ENCODE peak calls at places on chromosomes 1 and 21, in ten cellular contexts. One of them, this sample, is unnamed.

GRCh38 chr1:153346067-153346723 is 2.4 kb downstream of the PGLYRP4 start:
- DNase-seq in C1 segment of cervical spinal cord: no peak
- DNase-seq in stimulated activated naive CD8-positive, alpha-beta T cell treated with anti-CD3 and anti-CD28 coated beads, Interleukin-15, Interleukin-2, amounts not matched to agents 100 U/mL and 50 U/mL, for 24 hours: no peak
- DNase-seq in NCI-H2029: peak; percentile 94
- DNase-seq in ACHN: peak; percentile 28
- DNase-seq in stimulated activated CD4-positive, alpha-beta T cell treated with anti-CD3 and anti-CD28 coated beads, Interleukin-12 subunit alpha, Interleukin-12 subunit beta, amount 100 ng/mL, for 24 hours: no peak
- DNase-seq in NCI-H1092 treated with DMSO at 0.1 percent for 48 hours: peak; percentile 18
- DNase-seq in lower lobe of right lung: no peak
- DNase-seq in fibroblast of mammary gland: no peak
- DNase-seq in activated CD4-positive, alpha-beta memory T cell treated with anti-CD3 and anti-CD28 coated beads, Interleukin-2, amount 10 ng/mL, durations not matched to agents 7 days and 5 days: no peak
- DNase-seq in this sample: no peak

GRCh38 chr1:14827870-14828269 is 229.4 kb downstream of the KAZN start:
- DNase-seq in C1 segment of cervical spinal cord: no peak
- DNase-seq in stimulated activated naive CD8-positive, alpha-beta T cell treated with anti-CD3 and anti-CD28 coated beads, Interleukin-15, Interleukin-2, amounts not matched to agents 100 U/mL and 50 U/mL, for 24 hours: no peak
- DNase-seq in NCI-H2029: no peak
- DNase-seq in ACHN: no peak
- DNase-seq in stimulated activated CD4-positive, alpha-beta T cell treated with anti-CD3 and anti-CD28 coated beads, Interleukin-12 subunit alpha, Interleukin-12 subunit beta, amount 100 ng/mL, for 24 hours: no peak
- DNase-seq in NCI-H1092 treated with DMSO at 0.1 percent for 48 hours: no peak
- DNase-seq in lower lobe of right lung: no peak
- DNase-seq in fibroblast of mammary gland: no peak
- DNase-seq in activated CD4-positive, alpha-beta memory T cell treated with anti-CD3 and anti-CD28 coated beads, Interleukin-2, amount 10 ng/mL, durations not matched to agents 7 days and 5 days: no peak
- DNase-seq in this sample: no peak

GRCh38 chr1:218439541-218440295 is 94.6 kb downstream of the TGFB2 start:
- DNase-seq in C1 segment of cervical spinal cord: no peak
- DNase-seq in stimulated activated naive CD8-positive, alpha-beta T cell treated with anti-CD3 and anti-CD28 coated beads, Interleukin-15, Interleukin-2, amounts not matched to agents 100 U/mL and 50 U/mL, for 24 hours: no peak
- DNase-seq in NCI-H2029: no peak
- DNase-seq in ACHN: no peak
- DNase-seq in stimulated activated CD4-positive, alpha-beta T cell treated with anti-CD3 and anti-CD28 coated beads, Interleukin-12 subunit alpha, Interleukin-12 subunit beta, amount 100 ng/mL, for 24 hours: no peak
- DNase-seq in NCI-H1092 treated with DMSO at 0.1 percent for 48 hours: peak; percentile 47
- DNase-seq in lower lobe of right lung: no peak
- DNase-seq in fibroblast of mammary gland: no peak
- DNase-seq in activated CD4-positive, alpha-beta memory T cell treated with anti-CD3 and anti-CD28 coated beads, Interleukin-2, amount 10 ng/mL, durations not matched to agents 7 days and 5 days: no peak
- DNase-seq in this sample: peak; percentile 36

GRCh38 chr1:179079113-179079761 is 2.6 kb upstream of the TOR3A start:
- DNase-seq in C1 segment of cervical spinal cord: no peak
- DNase-seq in stimulated activated naive CD8-positive, alpha-beta T cell treated with anti-CD3 and anti-CD28 coated beads, Interleukin-15, Interleukin-2, amounts not matched to agents 100 U/mL and 50 U/mL, for 24 hours: peak; percentile 35
- DNase-seq in NCI-H2029: peak; percentile 12
- DNase-seq in ACHN: peak; percentile 81
- DNase-seq in stimulated activated CD4-positive, alpha-beta T cell treated with anti-CD3 and anti-CD28 coated beads, Interleukin-12 subunit alpha, Interleukin-12 subunit beta, amount 100 ng/mL, for 24 hours: peak; percentile 11
- DNase-seq in NCI-H1092 treated with DMSO at 0.1 percent for 48 hours: peak; percentile 80
- DNase-seq in lower lobe of right lung: no peak
- DNase-seq in fibroblast of mammary gland: peak; percentile 84
- DNase-seq in activated CD4-positive, alpha-beta memory T cell treated with anti-CD3 and anti-CD28 coated beads, Interleukin-2, amount 10 ng/mL, durations not matched to agents 7 days and 5 days: peak; percentile 61
- DNase-seq in this sample: peak; percentile 32

GRCh38 chr1:99621340-99621901 is 24.5 kb upstream of the PALMD start:
- DNase-seq in C1 segment of cervical spinal cord: no peak
- DNase-seq in stimulated activated naive CD8-positive, alpha-beta T cell treated with anti-CD3 and anti-CD28 coated beads, Interleukin-15, Interleukin-2, amounts not matched to agents 100 U/mL and 50 U/mL, for 24 hours: no peak
- DNase-seq in NCI-H2029: no peak
- DNase-seq in ACHN: no peak
- DNase-seq in stimulated activated CD4-positive, alpha-beta T cell treated with anti-CD3 and anti-CD28 coated beads, Interleukin-12 subunit alpha, Interleukin-12 subunit beta, amount 100 ng/mL, for 24 hours: no peak
- DNase-seq in NCI-H1092 treated with DMSO at 0.1 percent for 48 hours: no peak
- DNase-seq in lower lobe of right lung: no peak
- DNase-seq in fibroblast of mammary gland: no peak
- DNase-seq in activated CD4-positive, alpha-beta memory T cell treated with anti-CD3 and anti-CD28 coated beads, Interleukin-2, amount 10 ng/mL, durations not matched to agents 7 days and 5 days: no peak
- DNase-seq in this sample: no peak

GRCh38 chr1:29603622-29604021 is 367.3 kb downstream of the PTPRU start:
- DNase-seq in C1 segment of cervical spinal cord: no peak
- DNase-seq in stimulated activated naive CD8-positive, alpha-beta T cell treated with anti-CD3 and anti-CD28 coated beads, Interleukin-15, Interleukin-2, amounts not matched to agents 100 U/mL and 50 U/mL, for 24 hours: no peak
- DNase-seq in NCI-H2029: no peak
- DNase-seq in ACHN: peak; percentile 57
- DNase-seq in stimulated activated CD4-positive, alpha-beta T cell treated with anti-CD3 and anti-CD28 coated beads, Interleukin-12 subunit alpha, Interleukin-12 subunit beta, amount 100 ng/mL, for 24 hours: no peak
- DNase-seq in NCI-H1092 treated with DMSO at 0.1 percent for 48 hours: no peak
- DNase-seq in lower lobe of right lung: no peak
- DNase-seq in fibroblast of mammary gland: no peak
- DNase-seq in activated CD4-positive, alpha-beta memory T cell treated with anti-CD3 and anti-CD28 coated beads, Interleukin-2, amount 10 ng/mL, durations not matched to agents 7 days and 5 days: no peak
- DNase-seq in this sample: no peak

GRCh38 chr1:245220381-245220985 is 65.7 kb downstream of the KIF26B start:
- DNase-seq in C1 segment of cervical spinal cord: no peak
- DNase-seq in stimulated activated naive CD8-positive, alpha-beta T cell treated with anti-CD3 and anti-CD28 coated beads, Interleukin-15, Interleukin-2, amounts not matched to agents 100 U/mL and 50 U/mL, for 24 hours: no peak
- DNase-seq in NCI-H2029: no peak
- DNase-seq in ACHN: no peak
- DNase-seq in stimulated activated CD4-positive, alpha-beta T cell treated with anti-CD3 and anti-CD28 coated beads, Interleukin-12 subunit alpha, Interleukin-12 subunit beta, amount 100 ng/mL, for 24 hours: no peak
- DNase-seq in NCI-H1092 treated with DMSO at 0.1 percent for 48 hours: no peak
- DNase-seq in lower lobe of right lung: no peak
- DNase-seq in fibroblast of mammary gland: no peak
- DNase-seq in activated CD4-positive, alpha-beta memory T cell treated with anti-CD3 and anti-CD28 coated beads, Interleukin-2, amount 10 ng/mL, durations not matched to agents 7 days and 5 days: no peak
- DNase-seq in this sample: no peak

GRCh38 chr1:24351918-24352637 is 32.9 kb downstream of the GRHL3 start:
- DNase-seq in C1 segment of cervical spinal cord: no peak
- DNase-seq in stimulated activated naive CD8-positive, alpha-beta T cell treated with anti-CD3 and anti-CD28 coated beads, Interleukin-15, Interleukin-2, amounts not matched to agents 100 U/mL and 50 U/mL, for 24 hours: peak; percentile 62
- DNase-seq in NCI-H2029: no peak
- DNase-seq in ACHN: no peak
- DNase-seq in stimulated activated CD4-positive, alpha-beta T cell treated with anti-CD3 and anti-CD28 coated beads, Interleukin-12 subunit alpha, Interleukin-12 subunit beta, amount 100 ng/mL, for 24 hours: peak; percentile 63
- DNase-seq in NCI-H1092 treated with DMSO at 0.1 percent for 48 hours: no peak
- DNase-seq in lower lobe of right lung: no peak
- DNase-seq in fibroblast of mammary gland: peak; percentile 70
- DNase-seq in activated CD4-positive, alpha-beta memory T cell treated with anti-CD3 and anti-CD28 coated beads, Interleukin-2, amount 10 ng/mL, durations not matched to agents 7 days and 5 days: peak; percentile 35
- DNase-seq in this sample: no peak

GRCh38 chr1:6470132-6471085 is 4.4 kb upstream of the TNFRSF25 start:
- DNase-seq in C1 segment of cervical spinal cord: no peak
- DNase-seq in stimulated activated naive CD8-positive, alpha-beta T cell treated with anti-CD3 and anti-CD28 coated beads, Interleukin-15, Interleukin-2, amounts not matched to agents 100 U/mL and 50 U/mL, for 24 hours: no peak
- DNase-seq in NCI-H2029: no peak
- DNase-seq in ACHN: no peak
- DNase-seq in stimulated activated CD4-positive, alpha-beta T cell treated with anti-CD3 and anti-CD28 coated beads, Interleukin-12 subunit alpha, Interleukin-12 subunit beta, amount 100 ng/mL, for 24 hours: no peak
- DNase-seq in NCI-H1092 treated with DMSO at 0.1 percent for 48 hours: no peak
- DNase-seq in lower lobe of right lung: peak; percentile 46
- DNase-seq in fibroblast of mammary gland: no peak
- DNase-seq in activated CD4-positive, alpha-beta memory T cell treated with anti-CD3 and anti-CD28 coated beads, Interleukin-2, amount 10 ng/mL, durations not matched to agents 7 days and 5 days: no peak
- DNase-seq in this sample: no peak

GRCh38 chr1:228102791-228103620 is at the start of gene C1orf35:
- DNase-seq in C1 segment of cervical spinal cord: no peak
- DNase-seq in stimulated activated naive CD8-positive, alpha-beta T cell treated with anti-CD3 and anti-CD28 coated beads, Interleukin-15, Interleukin-2, amounts not matched to agents 100 U/mL and 50 U/mL, for 24 hours: peak; percentile 97
- DNase-seq in NCI-H2029: peak; percentile 88
- DNase-seq in ACHN: peak; percentile 96
- DNase-seq in stimulated activated CD4-positive, alpha-beta T cell treated with anti-CD3 and anti-CD28 coated beads, Interleukin-12 subunit alpha, Interleukin-12 subunit beta, amount 100 ng/mL, for 24 hours: peak; percentile 92
- DNase-seq in NCI-H1092 treated with DMSO at 0.1 percent for 48 hours: peak; percentile 96
- DNase-seq in lower lobe of right lung: peak; percentile 96
- DNase-seq in fibroblast of mammary gland: peak; percentile 88
- DNase-seq in activated CD4-positive, alpha-beta memory T cell treated with anti-CD3 and anti-CD28 coated beads, Interleukin-2, amount 10 ng/mL, durations not matched to agents 7 days and 5 days: peak; percentile 96
- DNase-seq in this sample: peak; percentile 77

GRCh38 chr1:206706298-206706791 is 21.6 kb downstream of the MAPKAPK2 start:
- DNase-seq in C1 segment of cervical spinal cord: no peak
- DNase-seq in stimulated activated naive CD8-positive, alpha-beta T cell treated with anti-CD3 and anti-CD28 coated beads, Interleukin-15, Interleukin-2, amounts not matched to agents 100 U/mL and 50 U/mL, for 24 hours: peak; percentile 76
- DNase-seq in NCI-H2029: no peak
- DNase-seq in ACHN: no peak
- DNase-seq in stimulated activated CD4-positive, alpha-beta T cell treated with anti-CD3 and anti-CD28 coated beads, Interleukin-12 subunit alpha, Interleukin-12 subunit beta, amount 100 ng/mL, for 24 hours: peak; percentile 65
- DNase-seq in NCI-H1092 treated with DMSO at 0.1 percent for 48 hours: peak; percentile 82
- DNase-seq in lower lobe of right lung: no peak
- DNase-seq in fibroblast of mammary gland: peak; percentile 99
- DNase-seq in activated CD4-positive, alpha-beta memory T cell treated with anti-CD3 and anti-CD28 coated beads, Interleukin-2, amount 10 ng/mL, durations not matched to agents 7 days and 5 days: no peak
- DNase-seq in this sample: no peak

GRCh38 chr1:184191181-184191601 is 139.7 kb downstream of the TSEN15 start:
- DNase-seq in C1 segment of cervical spinal cord: no peak
- DNase-seq in stimulated activated naive CD8-positive, alpha-beta T cell treated with anti-CD3 and anti-CD28 coated beads, Interleukin-15, Interleukin-2, amounts not matched to agents 100 U/mL and 50 U/mL, for 24 hours: no peak
- DNase-seq in NCI-H2029: no peak
- DNase-seq in ACHN: no peak
- DNase-seq in stimulated activated CD4-positive, alpha-beta T cell treated with anti-CD3 and anti-CD28 coated beads, Interleukin-12 subunit alpha, Interleukin-12 subunit beta, amount 100 ng/mL, for 24 hours: no peak
- DNase-seq in NCI-H1092 treated with DMSO at 0.1 percent for 48 hours: no peak
- DNase-seq in lower lobe of right lung: no peak
- DNase-seq in fibroblast of mammary gland: peak; percentile 90
- DNase-seq in activated CD4-positive, alpha-beta memory T cell treated with anti-CD3 and anti-CD28 coated beads, Interleukin-2, amount 10 ng/mL, durations not matched to agents 7 days and 5 days: no peak
- DNase-seq in this sample: peak; percentile 46

GRCh38 chr1:24727490-24728214 is 17.6 kb upstream of the CLIC4 start:
- DNase-seq in C1 segment of cervical spinal cord: no peak
- DNase-seq in stimulated activated naive CD8-positive, alpha-beta T cell treated with anti-CD3 and anti-CD28 coated beads, Interleukin-15, Interleukin-2, amounts not matched to agents 100 U/mL and 50 U/mL, for 24 hours: peak; percentile 26
- DNase-seq in NCI-H2029: no peak
- DNase-seq in ACHN: peak; percentile 31
- DNase-seq in stimulated activated CD4-positive, alpha-beta T cell treated with anti-CD3 and anti-CD28 coated beads, Interleukin-12 subunit alpha, Interleukin-12 subunit beta, amount 100 ng/mL, for 24 hours: no peak
- DNase-seq in NCI-H1092 treated with DMSO at 0.1 percent for 48 hours: no peak
- DNase-seq in lower lobe of right lung: peak; percentile 82
- DNase-seq in fibroblast of mammary gland: peak; percentile 89
- DNase-seq in activated CD4-positive, alpha-beta memory T cell treated with anti-CD3 and anti-CD28 coated beads, Interleukin-2, amount 10 ng/mL, durations not matched to agents 7 days and 5 days: no peak
- DNase-seq in this sample: peak; percentile 26

GRCh38 chr21:46269466-46269865 is 15.9 kb downstream of the MCM3AP start:
- DNase-seq in C1 segment of cervical spinal cord: no peak
- DNase-seq in stimulated activated naive CD8-positive, alpha-beta T cell treated with anti-CD3 and anti-CD28 coated beads, Interleukin-15, Interleukin-2, amounts not matched to agents 100 U/mL and 50 U/mL, for 24 hours: no peak
- DNase-seq in NCI-H2029: no peak
- DNase-seq in ACHN: peak; percentile 95
- DNase-seq in stimulated activated CD4-positive, alpha-beta T cell treated with anti-CD3 and anti-CD28 coated beads, Interleukin-12 subunit alpha, Interleukin-12 subunit beta, amount 100 ng/mL, for 24 hours: no peak
- DNase-seq in NCI-H1092 treated with DMSO at 0.1 percent for 48 hours: no peak
- DNase-seq in lower lobe of right lung: no peak
- DNase-seq in fibroblast of mammary gland: no peak
- DNase-seq in activated CD4-positive, alpha-beta memory T cell treated with anti-CD3 and anti-CD28 coated beads, Interleukin-2, amount 10 ng/mL, durations not matched to agents 7 days and 5 days: no peak
- DNase-seq in this sample: no peak

GRCh38 chr1:151716771-151717631 is at the start of gene CELF3:
- DNase-seq in C1 segment of cervical spinal cord: no peak
- DNase-seq in stimulated activated naive CD8-positive, alpha-beta T cell treated with anti-CD3 and anti-CD28 coated beads, Interleukin-15, Interleukin-2, amounts not matched to agents 100 U/mL and 50 U/mL, for 24 hours: no peak
- DNase-seq in NCI-H2029: peak; percentile 55
- DNase-seq in ACHN: no peak
- DNase-seq in stimulated activated CD4-positive, alpha-beta T cell treated with anti-CD3 and anti-CD28 coated beads, Interleukin-12 subunit alpha, Interleukin-12 subunit beta, amount 100 ng/mL, for 24 hours: no peak
- DNase-seq in NCI-H1092 treated with DMSO at 0.1 percent for 48 hours: peak; percentile 98
- DNase-seq in lower lobe of right lung: no peak
- DNase-seq in fibroblast of mammary gland: no peak
- DNase-seq in activated CD4-positive, alpha-beta memory T cell treated with anti-CD3 and anti-CD28 coated beads, Interleukin-2, amount 10 ng/mL, durations not matched to agents 7 days and 5 days: peak; percentile 25
- DNase-seq in this sample: peak; percentile 42

GRCh38 chr1:246587606-246588005 is 21.4 kb downstream of the CNST start:
- DNase-seq in C1 segment of cervical spinal cord: no peak
- DNase-seq in stimulated activated naive CD8-positive, alpha-beta T cell treated with anti-CD3 and anti-CD28 coated beads, Interleukin-15, Interleukin-2, amounts not matched to agents 100 U/mL and 50 U/mL, for 24 hours: no peak
- DNase-seq in NCI-H2029: no peak
- DNase-seq in ACHN: no peak
- DNase-seq in stimulated activated CD4-positive, alpha-beta T cell treated with anti-CD3 and anti-CD28 coated beads, Interleukin-12 subunit alpha, Interleukin-12 subunit beta, amount 100 ng/mL, for 24 hours: no peak
- DNase-seq in NCI-H1092 treated with DMSO at 0.1 percent for 48 hours: no peak
- DNase-seq in lower lobe of right lung: no peak
- DNase-seq in fibroblast of mammary gland: peak; percentile 74
- DNase-seq in activated CD4-positive, alpha-beta memory T cell treated with anti-CD3 and anti-CD28 coated beads, Interleukin-2, amount 10 ng/mL, durations not matched to agents 7 days and 5 days: no peak
- DNase-seq in this sample: no peak

GRCh38 chr1:241934181-241934815 is 23.3 kb upstream of the BECN2 start:
- DNase-seq in C1 segment of cervical spinal cord: no peak
- DNase-seq in stimulated activated naive CD8-positive, alpha-beta T cell treated with anti-CD3 and anti-CD28 coated beads, Interleukin-15, Interleukin-2, amounts not matched to agents 100 U/mL and 50 U/mL, for 24 hours: no peak
- DNase-seq in NCI-H2029: no peak
- DNase-seq in ACHN: no peak
- DNase-seq in stimulated activated CD4-positive, alpha-beta T cell treated with anti-CD3 and anti-CD28 coated beads, Interleukin-12 subunit alpha, Interleukin-12 subunit beta, amount 100 ng/mL, for 24 hours: no peak
- DNase-seq in NCI-H1092 treated with DMSO at 0.1 percent for 48 hours: peak; percentile 7
- DNase-seq in lower lobe of right lung: no peak
- DNase-seq in fibroblast of mammary gland: peak; percentile 55
- DNase-seq in activated CD4-positive, alpha-beta memory T cell treated with anti-CD3 and anti-CD28 coated beads, Interleukin-2, amount 10 ng/mL, durations not matched to agents 7 days and 5 days: no peak
- DNase-seq in this sample: peak; percentile 14

GRCh38 chr1:21599402-21599801 is 69.8 kb downstream of the RAP1GAP start:
- DNase-seq in C1 segment of cervical spinal cord: no peak
- DNase-seq in stimulated activated naive CD8-positive, alpha-beta T cell treated with anti-CD3 and anti-CD28 coated beads, Interleukin-15, Interleukin-2, amounts not matched to agents 100 U/mL and 50 U/mL, for 24 hours: no peak
- DNase-seq in NCI-H2029: no peak
- DNase-seq in ACHN: no peak
- DNase-seq in stimulated activated CD4-positive, alpha-beta T cell treated with anti-CD3 and anti-CD28 coated beads, Interleukin-12 subunit alpha, Interleukin-12 subunit beta, amount 100 ng/mL, for 24 hours: no peak
- DNase-seq in NCI-H1092 treated with DMSO at 0.1 percent for 48 hours: no peak
- DNase-seq in lower lobe of right lung: no peak
- DNase-seq in fibroblast of mammary gland: no peak
- DNase-seq in activated CD4-positive, alpha-beta memory T cell treated with anti-CD3 and anti-CD28 coated beads, Interleukin-2, amount 10 ng/mL, durations not matched to agents 7 days and 5 days: no peak
- DNase-seq in this sample: no peak

GRCh38 chr1:44268054-44268453 is 54.8 kb downstream of the DMAP1 start:
- DNase-seq in C1 segment of cervical spinal cord: no peak
- DNase-seq in stimulated activated naive CD8-positive, alpha-beta T cell treated with anti-CD3 and anti-CD28 coated beads, Interleukin-15, Interleukin-2, amounts not matched to agents 100 U/mL and 50 U/mL, for 24 hours: no peak
- DNase-seq in NCI-H2029: no peak
- DNase-seq in ACHN: no peak
- DNase-seq in stimulated activated CD4-positive, alpha-beta T cell treated with anti-CD3 and anti-CD28 coated beads, Interleukin-12 subunit alpha, Interleukin-12 subunit beta, amount 100 ng/mL, for 24 hours: no peak
- DNase-seq in NCI-H1092 treated with DMSO at 0.1 percent for 48 hours: no peak
- DNase-seq in lower lobe of right lung: no peak
- DNase-seq in fibroblast of mammary gland: no peak
- DNase-seq in activated CD4-positive, alpha-beta memory T cell treated with anti-CD3 and anti-CD28 coated beads, Interleukin-2, amount 10 ng/mL, durations not matched to agents 7 days and 5 days: no peak
- DNase-seq in this sample: no peak

GRCh38 chr21:35559128-35559831 is 501.0 kb downstream of the SETD4 start:
- DNase-seq in C1 segment of cervical spinal cord: no peak
- DNase-seq in stimulated activated naive CD8-positive, alpha-beta T cell treated with anti-CD3 and anti-CD28 coated beads, Interleukin-15, Interleukin-2, amounts not matched to agents 100 U/mL and 50 U/mL, for 24 hours: no peak
- DNase-seq in NCI-H2029: no peak
- DNase-seq in ACHN: no peak
- DNase-seq in stimulated activated CD4-positive, alpha-beta T cell treated with anti-CD3 and anti-CD28 coated beads, Interleukin-12 subunit alpha, Interleukin-12 subunit beta, amount 100 ng/mL, for 24 hours: no peak
- DNase-seq in NCI-H1092 treated with DMSO at 0.1 percent for 48 hours: no peak
- DNase-seq in lower lobe of right lung: no peak
- DNase-seq in fibroblast of mammary gland: peak; percentile 99
- DNase-seq in activated CD4-positive, alpha-beta memory T cell treated with anti-CD3 and anti-CD28 coated beads, Interleukin-2, amount 10 ng/mL, durations not matched to agents 7 days and 5 days: no peak
- DNase-seq in this sample: no peak

GRCh38 chr21:15059397-15059796 is 5.4 kb downstream of the NRIP1 start:
- DNase-seq in C1 segment of cervical spinal cord: no peak
- DNase-seq in stimulated activated naive CD8-positive, alpha-beta T cell treated with anti-CD3 and anti-CD28 coated beads, Interleukin-15, Interleukin-2, amounts not matched to agents 100 U/mL and 50 U/mL, for 24 hours: no peak
- DNase-seq in NCI-H2029: no peak
- DNase-seq in ACHN: no peak
- DNase-seq in stimulated activated CD4-positive, alpha-beta T cell treated with anti-CD3 and anti-CD28 coated beads, Interleukin-12 subunit alpha, Interleukin-12 subunit beta, amount 100 ng/mL, for 24 hours: no peak
- DNase-seq in NCI-H1092 treated with DMSO at 0.1 percent for 48 hours: no peak
- DNase-seq in lower lobe of right lung: no peak
- DNase-seq in fibroblast of mammary gland: no peak
- DNase-seq in activated CD4-positive, alpha-beta memory T cell treated with anti-CD3 and anti-CD28 coated beads, Interleukin-2, amount 10 ng/mL, durations not matched to agents 7 days and 5 days: no peak
- DNase-seq in this sample: no peak

GRCh38 chr1:83670891-83671565 is 327.9 kb downstream of the TTLL7 start:
- DNase-seq in C1 segment of cervical spinal cord: no peak
- DNase-seq in stimulated activated naive CD8-positive, alpha-beta T cell treated with anti-CD3 and anti-CD28 coated beads, Interleukin-15, Interleukin-2, amounts not matched to agents 100 U/mL and 50 U/mL, for 24 hours: no peak
- DNase-seq in NCI-H2029: no peak
- DNase-seq in ACHN: no peak
- DNase-seq in stimulated activated CD4-positive, alpha-beta T cell treated with anti-CD3 and anti-CD28 coated beads, Interleukin-12 subunit alpha, Interleukin-12 subunit beta, amount 100 ng/mL, for 24 hours: no peak
- DNase-seq in NCI-H1092 treated with DMSO at 0.1 percent for 48 hours: no peak
- DNase-seq in lower lobe of right lung: no peak
- DNase-seq in fibroblast of mammary gland: no peak
- DNase-seq in activated CD4-positive, alpha-beta memory T cell treated with anti-CD3 and anti-CD28 coated beads, Interleukin-2, amount 10 ng/mL, durations not matched to agents 7 days and 5 days: no peak
- DNase-seq in this sample: no peak

GRCh38 chr1:224751547-224752311 is 135.6 kb downstream of the CNIH3 start:
- DNase-seq in C1 segment of cervical spinal cord: no peak
- DNase-seq in stimulated activated naive CD8-positive, alpha-beta T cell treated with anti-CD3 and anti-CD28 coated beads, Interleukin-15, Interleukin-2, amounts not matched to agents 100 U/mL and 50 U/mL, for 24 hours: no peak
- DNase-seq in NCI-H2029: no peak
- DNase-seq in ACHN: no peak
- DNase-seq in stimulated activated CD4-positive, alpha-beta T cell treated with anti-CD3 and anti-CD28 coated beads, Interleukin-12 subunit alpha, Interleukin-12 subunit beta, amount 100 ng/mL, for 24 hours: no peak
- DNase-seq in NCI-H1092 treated with DMSO at 0.1 percent for 48 hours: no peak
- DNase-seq in lower lobe of right lung: no peak
- DNase-seq in fibroblast of mammary gland: no peak
- DNase-seq in activated CD4-positive, alpha-beta memory T cell treated with anti-CD3 and anti-CD28 coated beads, Interleukin-2, amount 10 ng/mL, durations not matched to agents 7 days and 5 days: no peak
- DNase-seq in this sample: no peak

GRCh38 chr1:174191255-174191906 is 32.1 kb downstream of the RABGAP1L start:
- DNase-seq in C1 segment of cervical spinal cord: no peak
- DNase-seq in stimulated activated naive CD8-positive, alpha-beta T cell treated with anti-CD3 and anti-CD28 coated beads, Interleukin-15, Interleukin-2, amounts not matched to agents 100 U/mL and 50 U/mL, for 24 hours: no peak
- DNase-seq in NCI-H2029: no peak
- DNase-seq in ACHN: no peak
- DNase-seq in stimulated activated CD4-positive, alpha-beta T cell treated with anti-CD3 and anti-CD28 coated beads, Interleukin-12 subunit alpha, Interleukin-12 subunit beta, amount 100 ng/mL, for 24 hours: no peak
- DNase-seq in NCI-H1092 treated with DMSO at 0.1 percent for 48 hours: no peak
- DNase-seq in lower lobe of right lung: no peak
- DNase-seq in fibroblast of mammary gland: peak; percentile 72
- DNase-seq in activated CD4-positive, alpha-beta memory T cell treated with anti-CD3 and anti-CD28 coated beads, Interleukin-2, amount 10 ng/mL, durations not matched to agents 7 days and 5 days: no peak
- DNase-seq in this sample: no peak

GRCh38 chr1:234957330-234958065 is 171.1 kb downstream of the TOMM20 start:
- DNase-seq in C1 segment of cervical spinal cord: no peak
- DNase-seq in stimulated activated naive CD8-positive, alpha-beta T cell treated with anti-CD3 and anti-CD28 coated beads, Interleukin-15, Interleukin-2, amounts not matched to agents 100 U/mL and 50 U/mL, for 24 hours: peak; percentile 34
- DNase-seq in NCI-H2029: no peak
- DNase-seq in ACHN: peak; percentile 86
- DNase-seq in stimulated activated CD4-positive, alpha-beta T cell treated with anti-CD3 and anti-CD28 coated beads, Interleukin-12 subunit alpha, Interleukin-12 subunit beta, amount 100 ng/mL, for 24 hours: no peak
- DNase-seq in NCI-H1092 treated with DMSO at 0.1 percent for 48 hours: peak; percentile 76
- DNase-seq in lower lobe of right lung: no peak
- DNase-seq in fibroblast of mammary gland: peak; percentile 96
- DNase-seq in activated CD4-positive, alpha-beta memory T cell treated with anti-CD3 and anti-CD28 coated beads, Interleukin-2, amount 10 ng/mL, durations not matched to agents 7 days and 5 days: no peak
- DNase-seq in this sample: no peak

GRCh38 chr1:199723557-199723956 is 304.0 kb upstream of the NR5A2 start:
- DNase-seq in C1 segment of cervical spinal cord: no peak
- DNase-seq in stimulated activated naive CD8-positive, alpha-beta T cell treated with anti-CD3 and anti-CD28 coated beads, Interleukin-15, Interleukin-2, amounts not matched to agents 100 U/mL and 50 U/mL, for 24 hours: no peak
- DNase-seq in NCI-H2029: no peak
- DNase-seq in ACHN: no peak
- DNase-seq in stimulated activated CD4-positive, alpha-beta T cell treated with anti-CD3 and anti-CD28 coated beads, Interleukin-12 subunit alpha, Interleukin-12 subunit beta, amount 100 ng/mL, for 24 hours: no peak
- DNase-seq in NCI-H1092 treated with DMSO at 0.1 percent for 48 hours: no peak
- DNase-seq in lower lobe of right lung: no peak
- DNase-seq in fibroblast of mammary gland: peak; percentile 16
- DNase-seq in activated CD4-positive, alpha-beta memory T cell treated with anti-CD3 and anti-CD28 coated beads, Interleukin-2, amount 10 ng/mL, durations not matched to agents 7 days and 5 days: no peak
- DNase-seq in this sample: no peak